ENCODE peak calls at places on chromosomes 5 and 9, in four cellular contexts. One of them, this sample, is unnamed.

GRCh38 chr5:154477382-154478223 is 424 bp downstream of the HAND1 start:
- DNase-seq in H1: no peak
- DNase-seq in HepG2: no peak
- DNase-seq in GM12878: no peak
- DNase-seq in this sample: no peak

GRCh38 chr5:126919566-126919965 is 110.8 kb downstream of the MARCHF3 start:
- DNase-seq in H1: no peak
- DNase-seq in HepG2: no peak
- DNase-seq in GM12878: no peak
- DNase-seq in this sample: no peak

GRCh38 chr9:22044583-22044982 is 35.5 kb upstream of the CDKN2B start:
- DNase-seq in H1: no peak
- DNase-seq in HepG2: no peak
- DNase-seq in GM12878: no peak
- DNase-seq in this sample: no peak

GRCh38 chr9:18857769-18858168 is 175.2 kb downstream of the SAXO1 start:
- DNase-seq in H1: no peak
- DNase-seq in HepG2: no peak
- DNase-seq in GM12878: no peak
- DNase-seq in this sample: no peak

GRCh38 chr5:77180167-77181081 is 30.1 kb upstream of the PDE8B start:
- DNase-seq in H1: no peak
- DNase-seq in HepG2: no peak
- DNase-seq in GM12878: no peak
- DNase-seq in this sample: no peak

GRCh38 chr5:39461007-39461682 is 36.4 kb upstream of the DAB2 start:
- DNase-seq in H1: no peak
- DNase-seq in HepG2: no peak
- DNase-seq in GM12878: peak
- DNase-seq in this sample: no peak

GRCh38 chr9:128188209-128188608 is 3.2 kb downstream of the CIZ1 start:
- DNase-seq in H1: no peak
- DNase-seq in HepG2: no peak
- DNase-seq in GM12878: no peak
- DNase-seq in this sample: no peak

GRCh38 chr9:112041536-112042243 is 133.4 kb downstream of the SUSD1 start:
- DNase-seq in H1: peak
- DNase-seq in HepG2: peak
- DNase-seq in GM12878: no peak
- DNase-seq in this sample: peak

GRCh38 chr5:177364159-177364962 is 6.6 kb downstream of the RGS14 start:
- DNase-seq in H1: no peak
- DNase-seq in HepG2: no peak
- DNase-seq in GM12878: peak
- DNase-seq in this sample: no peak

GRCh38 chr5:137374110-137374853 is 124.8 kb downstream of the SPOCK1 start:
- DNase-seq in H1: no peak
- DNase-seq in HepG2: no peak
- DNase-seq in GM12878: no peak
- DNase-seq in this sample: no peak

GRCh38 chr5:132204736-132205135 is 22.9 kb downstream of the P4HA2 start:
- DNase-seq in H1: no peak
- DNase-seq in HepG2: no peak
- DNase-seq in GM12878: no peak
- DNase-seq in this sample: no peak

GRCh38 chr5:132204330-132204729 is 23.3 kb downstream of the P4HA2 start:
- DNase-seq in H1: no peak
- DNase-seq in HepG2: no peak
- DNase-seq in GM12878: no peak
- DNase-seq in this sample: no peak

GRCh38 chr5:132203916-132204315 is 23.7 kb downstream of the P4HA2 start:
- DNase-seq in H1: no peak
- DNase-seq in HepG2: no peak
- DNase-seq in GM12878: no peak
- DNase-seq in this sample: no peak

GRCh38 chr5:132203464-132203818 is 24.2 kb downstream of the P4HA2 start:
- DNase-seq in H1: no peak
- DNase-seq in HepG2: no peak
- DNase-seq in GM12878: no peak
- DNase-seq in this sample: no peak

GRCh38 chr5:132202711-132203463 is 24.8 kb downstream of the P4HA2 start:
- DNase-seq in H1: no peak
- DNase-seq in HepG2: no peak
- DNase-seq in GM12878: no peak
- DNase-seq in this sample: no peak
- TF ChIP-seq SUZ12 in H1: no peak
- TF ChIP-seq SUZ12 in HepG2: no peak
- TF ChIP-seq SUZ12 in GM12878: no peak
- TF ChIP-seq SUZ12 in this sample: no peak

DNA sequence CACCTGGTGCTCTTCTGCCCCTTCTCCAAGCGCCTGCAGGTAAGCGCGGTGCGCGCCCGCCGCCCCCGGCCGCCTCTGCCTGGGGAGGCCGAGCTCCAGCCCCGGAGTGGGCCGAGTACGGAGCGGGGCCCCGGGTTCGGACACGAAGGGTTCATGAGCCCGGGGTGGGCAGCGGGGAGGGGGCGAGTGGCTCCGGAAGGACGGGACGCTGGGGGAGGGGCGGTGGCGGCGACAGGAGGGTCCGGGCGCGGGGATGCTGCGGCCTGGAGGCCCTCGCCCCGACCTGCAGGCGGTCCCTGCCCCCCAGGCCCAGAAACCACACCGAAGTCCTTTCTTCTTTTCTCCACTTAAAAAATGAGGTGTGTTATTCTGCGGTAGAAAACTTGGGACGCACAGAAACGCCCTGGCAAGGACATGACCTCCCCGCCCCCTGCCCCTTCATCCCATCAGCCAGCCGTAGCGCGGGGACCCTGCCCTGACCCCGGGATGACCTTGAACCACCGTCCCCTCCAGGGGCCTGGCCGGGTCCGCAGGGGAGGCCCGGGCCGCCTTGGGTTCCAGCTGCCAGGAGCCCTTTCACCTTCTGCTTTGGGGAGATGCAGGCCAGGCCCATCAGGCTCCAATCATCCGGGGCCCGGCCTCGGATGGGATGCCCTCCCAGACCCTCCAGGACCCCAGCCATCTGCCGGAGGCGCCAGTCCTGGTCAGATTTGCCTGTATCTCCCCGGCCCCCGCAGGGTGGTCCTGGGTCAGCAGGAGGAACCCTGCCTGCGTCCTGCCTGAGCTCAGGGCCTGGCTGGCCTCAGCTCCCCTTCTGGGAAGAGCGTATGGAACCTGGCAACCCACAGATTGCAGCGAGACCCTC is 550 bp downstream of the DIPK1B start:
- DNase-seq in H1: no peak
- DNase-seq in HepG2: no peak
- DNase-seq in GM12878: no peak
- DNase-seq in this sample: no peak
- H3K4me3 ChIP-seq in H1: peak
- H3K4me3 ChIP-seq in HepG2: peak
- H3K4me3 ChIP-seq in GM12878: no peak
- H3K4me3 ChIP-seq in this sample: peak

GRCh38 chr5:124239572-124239971 is 506.9 kb downstream of the ZNF608 start:
- DNase-seq in H1: no peak
- DNase-seq in HepG2: no peak
- DNase-seq in GM12878: no peak
- DNase-seq in this sample: no peak
- TF ChIP-seq SUZ12 in H1: no peak
- TF ChIP-seq SUZ12 in HepG2: no peak
- TF ChIP-seq SUZ12 in GM12878: no peak
- TF ChIP-seq SUZ12 in this sample: no peak

DNA sequence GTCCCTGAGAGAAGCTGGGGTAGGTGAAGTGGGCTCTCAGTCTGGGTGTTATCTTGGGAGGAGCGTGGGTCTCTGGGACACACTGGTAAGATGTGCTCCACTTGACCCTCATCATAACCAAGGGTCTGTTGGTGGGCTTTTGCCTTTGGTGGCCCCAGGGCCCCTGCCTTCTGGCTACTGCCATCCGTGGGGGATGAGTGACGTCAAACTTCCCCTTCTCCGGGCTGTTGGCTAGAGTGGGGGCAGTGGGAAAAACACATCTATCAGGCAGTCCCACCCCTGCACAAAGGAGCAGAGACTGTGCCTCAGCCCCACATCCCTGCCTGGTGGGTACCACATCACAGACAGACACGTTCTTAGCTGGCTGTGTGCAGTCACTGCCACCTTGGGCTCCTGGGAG is 35.1 kb downstream of the GADD45G start:
- DNase-seq in H1: no peak
- DNase-seq in HepG2: no peak
- DNase-seq in GM12878: no peak
- DNase-seq in this sample: no peak
- H3K4me3 ChIP-seq in H1: no peak
- H3K4me3 ChIP-seq in HepG2: no peak
- H3K4me3 ChIP-seq in GM12878: no peak
- H3K4me3 ChIP-seq in this sample: no peak

GRCh38 chr9:104765138-104765537 is 1.2 kb downstream of the NIPSNAP3B start:
- DNase-seq in H1: no peak
- DNase-seq in HepG2: no peak
- DNase-seq in GM12878: no peak
- DNase-seq in this sample: no peak
- TF ChIP-seq SUZ12 in H1: no peak
- TF ChIP-seq SUZ12 in HepG2: no peak
- TF ChIP-seq SUZ12 in GM12878: no peak
- TF ChIP-seq SUZ12 in this sample: no peak

GRCh38 chr9:90287567-90288274 is 354.9 kb downstream of the DIRAS2 start:
- DNase-seq in H1: no peak
- DNase-seq in HepG2: no peak
- DNase-seq in GM12878: peak
- DNase-seq in this sample: no peak
- H3K4me3 ChIP-seq in H1: no peak
- H3K4me3 ChIP-seq in HepG2: no peak
- H3K4me3 ChIP-seq in GM12878: no peak
- H3K4me3 ChIP-seq in this sample: no peak

DNA sequence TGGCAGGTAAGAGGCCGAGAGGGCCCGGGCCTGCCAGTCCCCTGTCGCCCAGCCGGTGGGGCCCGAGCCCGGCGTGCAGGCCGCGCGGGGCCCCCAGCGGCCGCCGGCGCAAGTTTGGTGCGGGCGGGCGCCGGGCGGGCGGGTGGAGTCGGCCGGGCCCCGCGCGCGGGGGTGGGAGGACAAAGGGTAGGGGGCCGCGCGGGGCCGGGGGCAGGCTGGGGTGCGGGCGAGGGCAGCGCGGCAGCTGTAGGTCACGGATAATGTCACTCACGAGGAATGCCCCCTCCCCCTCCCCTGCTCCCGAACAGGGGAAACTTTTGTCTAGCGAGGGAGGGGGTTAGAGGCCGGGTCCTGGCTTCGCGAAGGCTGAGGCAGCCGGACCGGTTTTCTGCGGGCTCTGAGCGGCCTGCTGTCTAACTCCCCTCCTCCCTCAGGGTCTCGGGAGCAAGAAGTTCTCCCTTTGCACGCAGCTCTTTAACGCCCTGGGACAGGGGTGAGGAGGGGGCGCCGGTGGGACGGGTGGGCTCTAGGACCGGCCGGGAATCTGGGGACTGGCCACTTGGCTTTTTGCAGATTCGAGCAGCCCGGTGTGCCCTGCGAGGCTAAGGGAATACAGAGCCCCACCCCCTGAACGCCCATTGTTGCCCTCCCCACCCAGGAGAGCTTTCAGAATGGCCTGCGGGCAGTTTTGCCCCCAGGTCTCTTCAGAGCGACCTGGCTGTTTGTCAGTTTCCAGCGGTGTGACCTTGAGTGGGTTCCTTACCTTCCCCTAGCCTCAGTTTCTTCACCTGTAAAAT is 21.3 kb upstream of the NDST1 start:
- DNase-seq in H1: peak
- DNase-seq in HepG2: peak
- DNase-seq in GM12878: no peak
- DNase-seq in this sample: no peak
- TF ChIP-seq SUZ12 in H1: no peak
- TF ChIP-seq SUZ12 in HepG2: no peak
- TF ChIP-seq SUZ12 in GM12878: no peak
- TF ChIP-seq SUZ12 in this sample: no peak